ENCODE peak calls at places on chromosomes 16 and 17, in four cellular contexts. P is right lobe of liver; W is RWPE1; F is naive thymus-derived CD4-positive, alpha-beta T cell. A is an unnamed sample.

GRCh38 chr17:65228734-65229390 is 91.7 kb downstream of the RGS9 start:
- DNase-seq in P (no peak), W (no peak), F (peak), A (no peak)

GRCh38 chr17:17180141-17180603 is 26.0 kb downstream of the PLD6 start:
- DNase-seq in P (no peak), W (no peak), F (peak), A (no peak)

GRCh38 chr16:5062051-5062450 is 3.7 kb downstream of the C16orf89 start:
- DNase-seq in P (peak), W (no peak), F (no peak), A (no peak)

GRCh38 chr16:17342031-17342430 is 128.7 kb downstream of the XYLT1 start:
- DNase-seq in P (no peak), W (no peak), F (no peak), A (no peak)

GRCh38 chr16:88527186-88527936 is 42.8 kb upstream of the ZC3H18 start:
- DNase-seq in P (no peak), W (peak), F (peak), A (no peak)

GRCh38 chr17:58091024-58091567 is 7.9 kb downstream of the DYNLL2 start:
- DNase-seq in P (no peak), W (no peak), F (no peak), A (no peak)

GRCh38 chr17:17416400-17417360 is 60.1 kb upstream of the MED9 start:
- DNase-seq in P (no peak), W (no peak), F (peak), A (peak)

GRCh38 chr16:15950167-15950854 is 895 bp downstream of the ABCC1 start:
- DNase-seq in P (no peak), W (peak), F (peak), A (no peak)

GRCh38 chr16:84367750-84368320 is 503 bp upstream of the ATP2C2 start:
- DNase-seq in P (no peak), W (no peak), F (no peak), A (no peak)

GRCh38 chr17:50129303-50129945 is 536 bp downstream of the SAMD14 start:
- DNase-seq in P (no peak), W (no peak), F (peak), A (no peak)

GRCh38 chr16:87956771-87957279 is 5.6 kb downstream of the BANP start:
- DNase-seq in P (no peak), W (no peak), F (no peak), A (no peak)

GRCh38 chr17:55546481-55546880 is 35.2 kb upstream of the SMIM36 start:
- DNase-seq in P (no peak), W (no peak), F (no peak), A (no peak)

GRCh38 chr17:63232565-63233310 is 213.4 kb downstream of the CYB561 start:
- DNase-seq in P (peak), W (no peak), F (no peak), A (no peak)

GRCh38 chr16:28182183-28182582 is 29.6 kb downstream of the XPO6 start:
- DNase-seq in P (no peak), W (no peak), F (peak), A (no peak)

GRCh38 chr16:28183441-28183840 is 28.3 kb downstream of the XPO6 start:
- DNase-seq in P (no peak), W (no peak), F (no peak), A (no peak)

GRCh38 chr16:28180660-28181556 is 30.9 kb downstream of the XPO6 start:
- DNase-seq in P (no peak), W (no peak), F (no peak), A (no peak)

GRCh38 chr16:28179354-28179753 is 32.4 kb downstream of the XPO6 start:
- DNase-seq in P (no peak), W (no peak), F (no peak), A (no peak)

DNA sequence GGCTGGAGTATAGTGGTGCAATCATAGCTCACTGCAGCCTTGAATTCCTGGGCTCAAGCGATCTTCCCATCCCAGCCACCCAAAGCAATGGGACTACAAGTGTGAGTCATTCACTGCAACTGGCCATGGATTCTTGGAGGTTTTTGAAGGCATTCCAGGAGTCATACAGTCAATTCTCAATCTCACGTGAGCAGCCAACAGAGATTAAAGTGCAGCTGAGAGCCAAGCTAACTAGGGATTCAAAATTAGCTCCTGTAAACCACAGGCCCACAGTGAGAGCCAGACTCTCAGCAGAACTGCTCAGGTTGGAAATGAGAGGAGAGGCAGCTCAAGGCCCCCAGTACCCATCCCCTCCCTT is 30.2 kb downstream of the XPO6 start:
- DNase-seq in P (no peak), W (peak), F (no peak), A (no peak)
- H3K27ac ChIP-seq in P (no peak), W (peak), F (peak), A (peak)

GRCh38 chr17:4007346-4008081 is 43.3 kb upstream of the ATP2A3 start:
- DNase-seq in P (no peak), W (no peak), F (no peak), A (no peak)
- H3K27ac ChIP-seq in P (no peak), W (no peak), F (no peak), A (no peak)

GRCh38 chr17:53668854-53669253 is 153.9 kb upstream of the KIF2B start:
- DNase-seq in P (no peak), W (no peak), F (no peak), A (no peak)
- H3K27ac ChIP-seq in P (no peak), W (no peak), F (no peak), A (no peak)

GRCh38 chr16:57383276-57384247 is 11.3 kb downstream of the CX3CL1 start:
- DNase-seq in P (no peak), W (peak), F (no peak), A (no peak)
- H3K27ac ChIP-seq in P (no peak), W (no peak), F (no peak), A (no peak)

DNA sequence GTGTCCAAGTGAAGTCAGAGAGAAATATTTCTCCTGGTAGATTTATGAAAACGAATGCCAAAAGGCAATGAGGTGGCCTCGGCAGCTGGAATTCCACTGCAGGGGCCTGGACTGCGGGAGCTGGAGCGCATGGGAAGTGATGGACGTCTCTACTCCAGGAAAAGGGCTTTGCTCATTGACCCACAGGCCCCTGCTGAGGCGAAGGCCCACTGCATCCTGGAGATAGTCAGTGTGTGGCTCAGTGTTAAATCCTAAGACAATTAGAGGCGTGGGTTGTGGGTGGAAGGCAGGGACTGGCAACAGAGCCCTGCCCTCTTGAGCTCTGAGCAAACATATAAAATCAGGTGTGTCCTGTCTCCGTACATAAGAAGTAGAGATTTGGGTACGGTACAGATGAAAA is 191.4 kb downstream of the SLC39A11 start:
- DNase-seq in P (no peak), W (no peak), F (no peak), A (no peak)
- H3K27ac ChIP-seq in P (no peak), W (no peak), F (no peak), A (no peak)

GRCh38 chr17:78365561-78366108 is 5.8 kb upstream of the SOCS3 start:
- DNase-seq in P (no peak), W (no peak), F (no peak), A (no peak)

GRCh38 chr17:78362232-78362631 is 2.4 kb upstream of the SOCS3 start:
- DNase-seq in P (no peak), W (no peak), F (peak), A (no peak)

GRCh38 chr17:78362671-78363070 is 2.8 kb upstream of the SOCS3 start:
- DNase-seq in P (no peak), W (no peak), F (no peak), A (no peak)

GRCh38 chr17:78366109-78366848 is 6.4 kb upstream of the SOCS3 start:
- DNase-seq in P (no peak), W (no peak), F (no peak), A (no peak)

GRCh38 chr17:78364436-78365281 is 4.8 kb upstream of the SOCS3 start:
- DNase-seq in P (no peak), W (no peak), F (no peak), A (no peak)
- H3K27ac ChIP-seq in P (no peak), W (no peak), F (no peak), A (no peak)

GRCh38 chr16:65070831-65071230 is 51.0 kb downstream of the CDH11 start:
- DNase-seq in P (no peak), W (peak), F (no peak), A (peak)

GRCh38 chr16:65069090-65069489 is 52.8 kb downstream of the CDH11 start:
- DNase-seq in P (no peak), W (peak), F (no peak), A (no peak)

GRCh38 chr16:65069766-65070165 is 52.1 kb downstream of the CDH11 start:
- DNase-seq in P (no peak), W (no peak), F (no peak), A (no peak)

GRCh38 chr16:65068151-65068740 is 53.6 kb downstream of the CDH11 start:
- DNase-seq in P (no peak), W (no peak), F (no peak), A (no peak)

DNA sequence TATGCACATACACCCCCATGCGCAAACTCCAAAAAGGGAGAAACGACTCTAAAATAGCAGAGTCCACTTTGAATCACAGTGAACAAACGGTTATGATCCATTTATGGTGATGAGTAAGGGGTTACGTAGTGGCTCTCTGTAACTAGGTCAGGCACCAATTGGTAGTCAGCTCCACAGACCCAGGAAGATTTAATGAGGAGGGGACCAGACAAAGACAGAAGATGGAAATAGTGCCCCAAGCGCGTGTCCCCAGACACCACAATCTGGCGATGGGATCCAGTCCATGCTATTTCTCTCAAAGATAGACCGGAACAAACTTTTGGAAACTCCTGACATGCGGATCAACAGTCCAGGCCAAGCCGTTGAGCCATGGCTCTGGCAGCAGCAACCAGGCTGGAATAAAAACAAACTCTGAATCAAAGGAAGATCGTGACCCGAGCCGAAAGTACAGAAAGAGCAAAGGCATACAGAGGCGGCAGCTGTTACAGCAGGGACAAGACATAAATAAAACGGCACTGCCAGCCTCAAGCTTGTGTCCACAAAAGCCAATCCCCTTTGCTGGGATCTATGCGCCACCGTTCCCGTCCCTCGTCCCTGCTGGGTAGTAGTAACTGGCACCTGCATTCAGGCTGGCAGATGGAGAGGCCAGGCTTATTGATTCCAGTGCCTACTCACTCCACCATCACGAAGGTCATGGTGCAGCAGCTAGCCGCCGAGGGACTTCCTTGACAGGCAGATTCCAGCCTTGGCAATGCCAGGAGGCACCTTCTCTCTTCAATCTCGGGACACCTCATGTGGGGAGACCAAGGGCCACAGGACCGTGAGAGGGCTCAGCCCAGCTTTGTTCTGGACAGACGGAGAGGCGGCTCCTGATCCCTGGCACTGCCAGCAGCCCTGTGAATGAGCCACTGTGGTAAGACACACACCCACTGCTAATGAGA is 50.2 kb downstream of the CDH11 start:
- DNase-seq in P (no peak), W (no peak), F (no peak), A (no peak)
- H3K27ac ChIP-seq in P (no peak), W (peak), F (no peak), A (no peak)

DNA sequence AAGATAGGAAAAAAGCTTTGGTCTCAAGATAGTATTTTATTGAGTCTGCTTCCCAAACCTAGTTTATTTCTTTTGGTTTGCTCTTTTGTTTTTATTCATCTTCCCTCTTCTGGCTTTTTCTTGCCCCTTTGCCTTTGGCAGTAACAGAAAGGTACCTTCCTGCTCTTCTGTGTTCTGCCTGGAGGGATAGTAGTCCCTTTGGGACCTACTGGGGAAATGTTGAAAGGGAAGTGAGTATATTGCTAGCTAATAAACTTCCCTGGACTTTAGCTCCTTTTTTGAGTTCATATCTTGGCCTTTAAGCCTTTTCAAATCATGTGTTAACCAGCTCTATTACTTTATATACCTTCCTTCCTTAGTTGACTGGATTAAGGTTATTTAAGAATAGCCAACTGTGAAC is 46.0 kb downstream of the OMG start:
- DNase-seq in P (no peak), W (no peak), F (no peak), A (no peak)
- H3K27ac ChIP-seq in P (no peak), W (no peak), F (no peak), A (no peak)

DNA sequence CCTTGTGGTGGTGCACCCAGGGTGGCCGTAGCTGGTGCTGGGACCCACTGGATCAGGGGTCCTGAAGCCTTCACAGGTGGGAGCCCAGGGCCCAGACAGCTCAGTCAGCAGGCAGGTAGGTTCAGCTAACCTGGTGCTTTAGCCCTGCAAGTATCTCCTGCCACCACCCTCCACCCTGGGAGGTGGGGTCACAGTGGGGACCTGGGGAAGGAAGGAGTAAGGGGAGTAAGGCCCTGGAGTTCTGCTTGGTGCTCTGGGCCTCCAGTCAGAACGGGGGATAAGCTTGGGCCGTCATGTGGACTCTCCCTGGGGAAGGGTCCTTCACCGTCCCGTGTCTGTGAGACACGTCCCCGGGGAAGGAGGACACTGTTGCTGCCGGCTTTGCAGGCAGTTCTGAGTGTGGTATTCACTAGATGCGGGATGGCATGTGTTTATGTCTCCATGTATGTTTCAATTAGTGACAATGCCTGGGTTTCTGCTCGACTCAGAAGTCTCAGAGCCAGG is 20.7 kb downstream of the SGSM2 start:
- DNase-seq in P (no peak), W (no peak), F (no peak), A (no peak)
- H3K27ac ChIP-seq in P (no peak), W (peak), F (no peak), A (no peak)

GRCh38 chr17:35607239-35607817 is 20.2 kb downstream of the AP2B1 start:
- DNase-seq in P (no peak), W (no peak), F (no peak), A (no peak)
- H3K27ac ChIP-seq in P (no peak), W (no peak), F (no peak), A (no peak)

A was measured in epithelial cell of prostate.